ENCODE peak calls at places on chromosome 12, in eight cellular contexts. One of them, this sample, is unnamed.
A peak's percentile ranks its signal among the peaks of the same experiment; 100 is the strongest.

GRCh38 chr12:76878045-76878898 is 547 bp downstream of the CSRP2 start:
- DNase-seq in tibial nerve: no peak
- DNase-seq in K562: peak; percentile 34
- DNase-seq in transverse colon: no peak
- DNase-seq in breast epithelium: peak; percentile 55
- DNase-seq in ovary: no peak
- DNase-seq in uterus: peak; percentile 27
- DNase-seq in body of pancreas: peak; percentile 32
- DNase-seq in this sample: no peak

GRCh38 chr12:113062502-113063395 is 6.2 kb downstream of the DTX1 start:
- DNase-seq in tibial nerve: no peak
- DNase-seq in uterus: no peak
- DNase-seq in body of pancreas: no peak
- DNase-seq in K562: no peak
- DNase-seq in transverse colon: no peak
- DNase-seq in ovary: no peak
- DNase-seq in breast epithelium: no peak
- DNase-seq in this sample: no peak

GRCh38 chr12:125148316-125148715 is 83.1 kb downstream of the AACS start:
- DNase-seq in uterus: no peak
- DNase-seq in tibial nerve: no peak
- DNase-seq in ovary: no peak
- DNase-seq in K562: no peak
- DNase-seq in body of pancreas: no peak
- DNase-seq in breast epithelium: no peak
- DNase-seq in transverse colon: no peak
- DNase-seq in this sample: no peak

GRCh38 chr12:124233041-124233836 is 61.7 kb upstream of the RFLNA start:
- DNase-seq in transverse colon: no peak
- DNase-seq in ovary: no peak
- DNase-seq in uterus: no peak
- DNase-seq in body of pancreas: no peak
- DNase-seq in breast epithelium: no peak
- DNase-seq in tibial nerve: no peak
- DNase-seq in K562: no peak
- DNase-seq in this sample: no peak

GRCh38 chr12:81627336-81628189 is 131.6 kb downstream of the PPFIA2 start:
- DNase-seq in K562: peak; percentile 6
- DNase-seq in breast epithelium: no peak
- DNase-seq in uterus: no peak
- DNase-seq in transverse colon: no peak
- DNase-seq in body of pancreas: no peak
- DNase-seq in tibial nerve: peak; percentile 35
- DNase-seq in ovary: no peak
- DNase-seq in this sample: no peak

GRCh38 chr12:5187136-5187535 is 143.5 kb downstream of the KCNA5 start:
- DNase-seq in transverse colon: no peak
- DNase-seq in body of pancreas: no peak
- DNase-seq in ovary: no peak
- DNase-seq in K562: no peak
- DNase-seq in tibial nerve: no peak
- DNase-seq in breast epithelium: no peak
- DNase-seq in uterus: no peak
- DNase-seq in this sample: no peak

GRCh38 chr12:39392154-39392925 is 50.6 kb downstream of the KIF21A start:
- DNase-seq in K562: no peak
- DNase-seq in ovary: no peak
- DNase-seq in transverse colon: peak; percentile 15
- DNase-seq in body of pancreas: no peak
- DNase-seq in breast epithelium: no peak
- DNase-seq in tibial nerve: no peak
- DNase-seq in uterus: no peak
- DNase-seq in this sample: no peak

GRCh38 chr12:32501835-32502333 is 102.5 kb downstream of the FGD4 start:
- DNase-seq in K562: no peak
- DNase-seq in breast epithelium: no peak
- DNase-seq in uterus: peak; percentile 28
- DNase-seq in ovary: peak; percentile 36
- DNase-seq in tibial nerve: peak; percentile 37
- DNase-seq in body of pancreas: peak; percentile 33
- DNase-seq in transverse colon: no peak
- DNase-seq in this sample: peak; percentile 52

GRCh38 chr12:110316861-110317260 is 35.8 kb downstream of the ATP2A2 start:
- DNase-seq in ovary: no peak
- DNase-seq in tibial nerve: no peak
- DNase-seq in transverse colon: no peak
- DNase-seq in body of pancreas: no peak
- DNase-seq in K562: no peak
- DNase-seq in uterus: peak; percentile 28
- DNase-seq in breast epithelium: no peak
- DNase-seq in this sample: no peak

GRCh38 chr12:80877706-80878384 is 59.9 kb downstream of the LIN7A start:
- DNase-seq in ovary: no peak
- DNase-seq in body of pancreas: no peak
- DNase-seq in breast epithelium: no peak
- DNase-seq in transverse colon: no peak
- DNase-seq in tibial nerve: no peak
- DNase-seq in K562: no peak
- DNase-seq in uterus: no peak
- DNase-seq in this sample: no peak

GRCh38 chr12:49365542-49365941 is 1.7 kb upstream of the SPATS2 start:
- DNase-seq in transverse colon: no peak
- DNase-seq in body of pancreas: no peak
- DNase-seq in K562: peak; percentile 34
- DNase-seq in tibial nerve: no peak
- DNase-seq in breast epithelium: no peak
- DNase-seq in uterus: no peak
- DNase-seq in ovary: no peak
- DNase-seq in this sample: no peak

GRCh38 chr12:127770123-127770522 is 496.8 kb upstream of the TMEM132C start:
- DNase-seq in body of pancreas: no peak
- DNase-seq in K562: no peak
- DNase-seq in uterus: no peak
- DNase-seq in ovary: no peak
- DNase-seq in transverse colon: no peak
- DNase-seq in tibial nerve: no peak
- DNase-seq in breast epithelium: no peak
- DNase-seq in this sample: no peak

GRCh38 chr12:54716284-54716683 is 68.1 kb upstream of the DCD start:
- DNase-seq in K562: no peak
- DNase-seq in body of pancreas: no peak
- DNase-seq in transverse colon: no peak
- DNase-seq in breast epithelium: no peak
- DNase-seq in ovary: no peak
- DNase-seq in tibial nerve: no peak
- DNase-seq in uterus: no peak
- DNase-seq in this sample: no peak

GRCh38 chr12:96047151-96047620 is 11.8 kb upstream of the LTA4H start:
- DNase-seq in tibial nerve: no peak
- DNase-seq in ovary: no peak
- DNase-seq in breast epithelium: no peak
- DNase-seq in uterus: no peak
- DNase-seq in body of pancreas: no peak
- DNase-seq in transverse colon: no peak
- DNase-seq in K562: no peak
- DNase-seq in this sample: no peak

GRCh38 chr12:51846911-51847829 is 1.3 kb downstream of the FIGNL2 start:
- DNase-seq in transverse colon: peak; percentile 44
- DNase-seq in tibial nerve: peak; percentile 52
- DNase-seq in body of pancreas: peak; percentile 21
- DNase-seq in K562: peak; percentile 47
- DNase-seq in breast epithelium: peak; percentile 54
- DNase-seq in ovary: no peak
- DNase-seq in uterus: peak; percentile 66
- DNase-seq in this sample: no peak

GRCh38 chr12:15629108-15629507 is 160.1 kb downstream of the EPS8 start:
- DNase-seq in body of pancreas: peak; percentile 19
- DNase-seq in transverse colon: peak; percentile 64
- DNase-seq in tibial nerve: peak; percentile 84
- DNase-seq in K562: no peak
- DNase-seq in breast epithelium: peak; percentile 39
- DNase-seq in ovary: peak; percentile 74
- DNase-seq in uterus: peak; percentile 84
- DNase-seq in this sample: peak; percentile 67

GRCh38 chr12:53241623-53242412 is 9.8 kb upstream of the RARG start:
- DNase-seq in transverse colon: no peak
- DNase-seq in uterus: no peak
- DNase-seq in breast epithelium: no peak
- DNase-seq in ovary: no peak
- DNase-seq in body of pancreas: no peak
- DNase-seq in K562: no peak
- DNase-seq in tibial nerve: no peak
- DNase-seq in this sample: no peak

GRCh38 chr12:121278450-121279375 is 17.8 kb downstream of the CAMKK2 start:
- DNase-seq in body of pancreas: peak; percentile 59
- DNase-seq in K562: peak; percentile 5
- DNase-seq in transverse colon: no peak
- DNase-seq in tibial nerve: peak; percentile 18
- DNase-seq in uterus: no peak
- DNase-seq in ovary: no peak
- DNase-seq in breast epithelium: no peak
- DNase-seq in this sample: no peak
- H3K27ac ChIP-seq in body of pancreas: peak overlapping the region; percentile 20
- H3K27ac ChIP-seq in K562: no peak overlapping the region
- H3K27ac ChIP-seq in transverse colon: peak overlapping the region; percentile 38
- H3K27ac ChIP-seq in tibial nerve: no peak overlapping the region
- H3K27ac ChIP-seq in uterus: peak overlapping the region; percentile 53
- H3K27ac ChIP-seq in ovary: peak overlapping the region; percentile 60
- H3K27ac ChIP-seq in breast epithelium: peak overlapping the region; percentile 82
- H3K27ac ChIP-seq in this sample: peak overlapping the region; percentile 59

GRCh38 chr12:65277994-65278575 is 398 bp upstream of the MSRB3 start:
- DNase-seq in K562: no peak
- DNase-seq in uterus: no peak
- DNase-seq in transverse colon: no peak
- DNase-seq in ovary: no peak
- DNase-seq in breast epithelium: peak; percentile 22
- DNase-seq in body of pancreas: peak; percentile 11
- DNase-seq in tibial nerve: no peak
- DNase-seq in this sample: peak; percentile 14

GRCh38 chr12:65276923-65277322 is 1.6 kb upstream of the MSRB3 start:
- DNase-seq in transverse colon: no peak
- DNase-seq in uterus: no peak
- DNase-seq in tibial nerve: no peak
- DNase-seq in breast epithelium: no peak
- DNase-seq in K562: no peak
- DNase-seq in ovary: no peak
- DNase-seq in body of pancreas: no peak
- DNase-seq in this sample: no peak

GRCh38 chr12:65279387-65280112 is 1.1 kb downstream of the MSRB3 start:
- DNase-seq in K562: no peak
- DNase-seq in body of pancreas: no peak
- DNase-seq in ovary: no peak
- DNase-seq in breast epithelium: no peak
- DNase-seq in uterus: no peak
- DNase-seq in tibial nerve: no peak
- DNase-seq in transverse colon: no peak
- DNase-seq in this sample: no peak

GRCh38 chr12:65280306-65280705 is 1.8 kb downstream of the MSRB3 start:
- DNase-seq in K562: no peak
- DNase-seq in uterus: no peak
- DNase-seq in breast epithelium: no peak
- DNase-seq in tibial nerve: no peak
- DNase-seq in body of pancreas: no peak
- DNase-seq in transverse colon: no peak
- DNase-seq in ovary: no peak
- DNase-seq in this sample: no peak

GRCh38 chr12:65278576-65279386 is at the start of gene MSRB3:
- DNase-seq in transverse colon: peak; percentile 53
- DNase-seq in body of pancreas: peak; percentile 42
- DNase-seq in ovary: peak; percentile 75
- DNase-seq in uterus: peak; percentile 84
- DNase-seq in breast epithelium: peak; percentile 69
- DNase-seq in tibial nerve: peak; percentile 56
- DNase-seq in K562: peak; percentile 16
- DNase-seq in this sample: peak; percentile 78
- TF ChIP-seq POLR2A in transverse colon: peak; percentile 45
- TF ChIP-seq POLR2A in body of pancreas: peak; percentile 35
- TF ChIP-seq POLR2A in ovary: peak; percentile 35
- TF ChIP-seq POLR2A in uterus: peak; percentile 57
- TF ChIP-seq POLR2A in breast epithelium: no peak
- TF ChIP-seq POLR2A in tibial nerve: peak; percentile 21
- TF ChIP-seq POLR2A in K562: no peak
- TF ChIP-seq POLR2A in this sample: peak; percentile 67

GRCh38 chr12:119681139-119681538 is 13.2 kb downstream of the PRKAB1 start:
- DNase-seq in uterus: no peak
- DNase-seq in transverse colon: peak; percentile 55
- DNase-seq in body of pancreas: no peak
- DNase-seq in ovary: no peak
- DNase-seq in tibial nerve: no peak
- DNase-seq in K562: no peak
- DNase-seq in breast epithelium: no peak
- DNase-seq in this sample: no peak
- H3K4me3 ChIP-seq in uterus: no peak overlapping the region
- H3K4me3 ChIP-seq in transverse colon: no peak overlapping the region
- H3K4me3 ChIP-seq in body of pancreas: no peak overlapping the region
- H3K4me3 ChIP-seq in ovary: no peak overlapping the region
- H3K4me3 ChIP-seq in tibial nerve: no peak overlapping the region
- H3K4me3 ChIP-seq in K562: no peak overlapping the region
- H3K4me3 ChIP-seq in breast epithelium: no peak overlapping the region
- H3K4me3 ChIP-seq in this sample: no peak overlapping the region

GRCh38 chr12:18363321-18363720 is 102.0 kb downstream of the PIK3C2G start:
- DNase-seq in ovary: no peak
- DNase-seq in tibial nerve: no peak
- DNase-seq in breast epithelium: no peak
- DNase-seq in transverse colon: no peak
- DNase-seq in uterus: no peak
- DNase-seq in K562: no peak
- DNase-seq in body of pancreas: no peak
- DNase-seq in this sample: no peak

GRCh38 chr12:18355429-18355828 is 94.1 kb downstream of the PIK3C2G start:
- DNase-seq in tibial nerve: no peak
- DNase-seq in ovary: no peak
- DNase-seq in uterus: no peak
- DNase-seq in breast epithelium: no peak
- DNase-seq in transverse colon: no peak
- DNase-seq in body of pancreas: no peak
- DNase-seq in K562: no peak
- DNase-seq in this sample: no peak

GRCh38 chr12:18358930-18359329 is 97.6 kb downstream of the PIK3C2G start:
- DNase-seq in tibial nerve: no peak
- DNase-seq in transverse colon: no peak
- DNase-seq in ovary: no peak
- DNase-seq in uterus: no peak
- DNase-seq in body of pancreas: no peak
- DNase-seq in K562: no peak
- DNase-seq in breast epithelium: no peak
- DNase-seq in this sample: no peak

GRCh38 chr12:18361431-18361830 is 100.1 kb downstream of the PIK3C2G start:
- DNase-seq in K562: no peak
- DNase-seq in uterus: no peak
- DNase-seq in ovary: no peak
- DNase-seq in transverse colon: no peak
- DNase-seq in tibial nerve: no peak
- DNase-seq in breast epithelium: no peak
- DNase-seq in body of pancreas: no peak
- DNase-seq in this sample: no peak

DNA sequence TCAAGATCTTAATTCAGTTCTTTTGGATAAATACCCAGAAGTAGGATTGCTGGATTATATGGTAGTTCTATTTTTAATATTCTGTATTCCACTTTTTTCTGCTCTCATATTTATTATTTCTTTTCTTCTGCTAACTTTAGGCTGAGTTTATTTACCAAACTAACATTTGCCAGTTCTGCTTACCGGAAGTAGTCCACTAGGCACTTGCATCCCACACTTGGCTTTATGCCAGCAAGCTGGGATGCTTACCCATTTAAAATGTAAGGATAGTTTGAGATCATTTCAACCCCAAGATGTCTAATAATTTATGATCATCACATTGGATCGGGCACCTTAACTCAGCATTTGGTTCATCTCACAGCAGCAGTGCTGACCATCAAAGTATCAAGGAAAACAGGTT is 96.8 kb downstream of the PIK3C2G start:
- DNase-seq in body of pancreas: no peak
- DNase-seq in ovary: no peak
- DNase-seq in uterus: no peak
- DNase-seq in K562: no peak
- DNase-seq in breast epithelium: no peak
- DNase-seq in transverse colon: no peak
- DNase-seq in tibial nerve: no peak
- DNase-seq in this sample: no peak
- H3K27ac ChIP-seq in body of pancreas: no peak overlapping the region
- H3K27ac ChIP-seq in ovary: no peak overlapping the region
- H3K27ac ChIP-seq in uterus: no peak overlapping the region
- H3K27ac ChIP-seq in K562: no peak overlapping the region
- H3K27ac ChIP-seq in breast epithelium: no peak overlapping the region
- H3K27ac ChIP-seq in transverse colon: no peak overlapping the region
- H3K27ac ChIP-seq in tibial nerve: no peak overlapping the region
- H3K27ac ChIP-seq in this sample: no peak overlapping the region

This sample was measured in gastrocnemius medialis.